ENCODE peak calls at places on chromosomes 11 and 22, in eight cellular contexts. J is T-cell; C is stimulated activated CD4-positive, alpha-beta T cell treated with anti-CD3 and anti-CD28 coated beads, TNF-alpha, amount 100 ng/mL, for 48 hours; I is aorta; V is NCI-H345; W is Peyer's patch; B is DND-41; L is nephron progenitor cell. D is an unnamed sample.

GRCh38 chr11:2205214-2205770 is 33.7 kb upstream of the TH start:
- DNase-seq in B (no peak), I (peak), L (no peak), J (no peak), V (no peak), C (no peak), W (no peak), D (no peak)

GRCh38 chr11:27203077-27203476 is 159.9 kb downstream of the CCDC34 start:
- DNase-seq in W (no peak), V (no peak), J (no peak), C (no peak), I (no peak), B (no peak), L (no peak), D (no peak)

GRCh38 chr11:28836285-28837081 is 728.3 kb downstream of the METTL15 start:
- DNase-seq in I (no peak), L (no peak), J (no peak), C (no peak), B (no peak), V (no peak), W (no peak), D (no peak)

GRCh38 chr11:110833033-110833484 is 120.8 kb upstream of the ARHGAP20 start:
- DNase-seq in J (no peak), W (no peak), V (no peak), L (no peak), C (no peak), B (no peak), I (no peak), D (no peak)

GRCh38 chr11:69173326-69173725 is 17.6 kb downstream of the SMIM38 start:
- DNase-seq in I (peak), L (no peak), V (no peak), C (no peak), B (no peak), J (no peak), W (no peak), D (no peak)

GRCh38 chr11:111886844-111887243 is 7.5 kb downstream of the CFAP68 start:
- DNase-seq in I (no peak), J (no peak), V (no peak), B (no peak), L (no peak), W (no peak), C (no peak), D (no peak)

GRCh38 chr11:128854801-128855200 is 12.3 kb downstream of the KCNJ1 start:
- DNase-seq in I (no peak), J (no peak), B (no peak), W (no peak), C (no peak), L (no peak), V (no peak), D (no peak)

GRCh38 chr11:96213500-96213899 is 129.5 kb downstream of the MAML2 start:
- DNase-seq in W (no peak), C (no peak), L (no peak), J (no peak), B (no peak), V (no peak), I (no peak), D (no peak)

GRCh38 chr22:37843746-37844089 is 416 bp downstream of the ANKRD54 start:
- DNase-seq in V (peak), C (no peak), B (peak), W (peak), L (no peak), I (peak), J (peak), D (no peak)

GRCh38 chr22:40021401-40022000 is 26.7 kb downstream of the FAM83F start:
- DNase-seq in W (no peak), B (no peak), V (peak), I (peak), C (no peak), L (no peak), J (no peak), D (no peak)

GRCh38 chr11:102111011-102111786 is 952 bp downstream of the YAP1 start:
- DNase-seq in L (peak), B (no peak), C (no peak), I (peak), V (peak), J (no peak), W (peak), D (peak)

GRCh38 chr11:10441652-10442503 is 13.2 kb upstream of the AMPD3 start:
- DNase-seq in L (no peak), V (no peak), B (peak), I (no peak), J (no peak), W (peak), C (no peak), D (no peak)

GRCh38 chr11:125165111-125165663 is 636 bp downstream of the PKNOX2 start:
- DNase-seq in J (no peak), I (peak), B (no peak), C (no peak), W (no peak), V (no peak), L (peak), D (peak)

D was measured in ecto neural progenitor cell.